ENCODE peak calls at places on chromosomes 11 and 22, in five cellular contexts. D is iPS DF 6.9, J is heart left ventricle, R is IMR-90, A is neuronal stem cell. H is an unnamed sample. For H3K4me1, the result is how much of the 10 kb centered on the place peaks cover.

GRCh38 chr11:77411238-77411637 is 62.7 kb downstream of the PAK1 start:
- DNase-seq in D (no peak), J (peak), R (peak), A (no peak), H (peak)

GRCh38 chr11:1862588-1863351 is 9.9 kb downstream of the LSP1 start:
- DNase-seq in D (no peak), J (no peak), R (no peak), A (no peak), H (peak)

GRCh38 chr11:68535098-68535497 is 74.5 kb downstream of the PPP6R3 start:
- DNase-seq in D (no peak), J (no peak), R (no peak), A (no peak), H (no peak)

GRCh38 chr22:29308148-29308790 is 1.8 kb downstream of the GAS2L1 start:
- DNase-seq in D (no peak), J (peak), R (no peak), A (no peak), H (no peak)

GRCh38 chr11:125387991-125388390 is 108.1 kb downstream of the FEZ1 start:
- DNase-seq in D (no peak), J (no peak), R (no peak), A (no peak), H (no peak)

GRCh38 chr11:132874638-132875037 is 657.7 kb downstream of the OPCML start:
- DNase-seq in D (no peak), J (no peak), R (peak), A (no peak), H (no peak)

GRCh38 chr11:82305123-82305522 is 428.5 kb downstream of the FAM181B start:
- DNase-seq in D (no peak), J (no peak), R (no peak), A (no peak), H (no peak)

GRCh38 chr11:1749787-1750351 is 526 bp downstream of the IFITM10 start:
- DNase-seq in D (no peak), J (no peak), R (peak), A (no peak), H (peak)

GRCh38 chr22:25496396-25497064 is 67.9 kb upstream of the GRK3 start:
- DNase-seq in D (no peak), J (no peak), R (peak), A (no peak), H (no peak)

GRCh38 chr22:18035740-18036139 is 11.4 kb upstream of the MICAL3 start:
- DNase-seq in D (no peak), J (peak), R (peak), A (no peak), H (peak)

GRCh38 chr11:46633291-46634217 is 16.2 kb downstream of the ATG13 start:
- DNase-seq in D (no peak), J (no peak), R (no peak), A (no peak), H (no peak)

GRCh38 chr11:70343631-70344030 is 54.7 kb upstream of the CTTN start:
- DNase-seq in D (no peak), J (no peak), R (no peak), A (no peak), H (no peak)

GRCh38 chr22:49979587-49980264 is 19.2 kb downstream of the PIM3 start:
- DNase-seq in D (no peak), J (peak), R (no peak), A (no peak), H (peak)

DNA sequence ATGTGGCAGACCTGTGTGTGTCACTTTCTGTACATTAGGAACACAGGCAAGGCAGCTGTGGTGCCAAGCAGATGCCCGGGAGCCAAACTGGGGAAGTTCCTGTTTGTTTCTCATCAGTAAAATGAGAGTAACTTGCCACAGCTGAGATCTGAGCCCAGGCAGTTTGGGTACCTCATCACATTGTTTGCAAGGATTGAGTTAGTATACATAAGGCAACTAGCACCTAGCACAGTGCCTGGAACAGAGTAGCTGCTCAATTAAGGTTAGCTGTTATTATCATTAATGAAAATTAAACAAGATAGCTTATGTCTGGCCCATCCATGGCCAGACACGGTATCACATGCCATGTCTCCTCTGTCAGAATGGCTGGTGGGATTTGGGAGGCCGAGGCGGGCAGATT is 7.8 kb downstream of the SOX10 start:
- DNase-seq in D (no peak), J (no peak), R (no peak), A (no peak), H (no peak)
- H3K4me1 ChIP-seq in D (under half), J (under half), R (under half), A (under half), H (under half)

DNA sequence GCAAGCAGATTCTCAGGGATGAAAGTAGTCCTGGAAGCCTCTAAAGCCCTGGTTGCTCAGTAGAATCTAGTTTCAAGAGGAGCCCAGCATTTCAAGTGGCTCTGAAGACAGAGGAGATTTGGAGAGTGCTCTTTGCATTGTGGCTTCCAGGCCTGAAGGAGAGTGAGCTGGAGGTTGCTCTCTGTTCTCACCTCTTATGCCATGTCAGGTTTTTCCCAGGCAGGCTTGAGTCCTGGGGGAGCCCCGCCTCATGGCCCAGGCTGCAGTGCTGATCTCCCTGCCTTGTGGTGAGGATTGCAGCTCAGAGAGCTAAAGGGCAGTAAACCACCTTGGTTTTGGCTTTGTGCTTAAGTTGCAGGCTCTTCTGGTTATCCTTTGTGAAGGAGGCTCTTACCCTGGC is 32.8 kb downstream of the RCOR2 start:
- DNase-seq in D (no peak), J (no peak), R (no peak), A (no peak), H (no peak)
- H3K4me1 ChIP-seq in D (under half), J (under half), R (under half), A (under half), H (under half)

DNA sequence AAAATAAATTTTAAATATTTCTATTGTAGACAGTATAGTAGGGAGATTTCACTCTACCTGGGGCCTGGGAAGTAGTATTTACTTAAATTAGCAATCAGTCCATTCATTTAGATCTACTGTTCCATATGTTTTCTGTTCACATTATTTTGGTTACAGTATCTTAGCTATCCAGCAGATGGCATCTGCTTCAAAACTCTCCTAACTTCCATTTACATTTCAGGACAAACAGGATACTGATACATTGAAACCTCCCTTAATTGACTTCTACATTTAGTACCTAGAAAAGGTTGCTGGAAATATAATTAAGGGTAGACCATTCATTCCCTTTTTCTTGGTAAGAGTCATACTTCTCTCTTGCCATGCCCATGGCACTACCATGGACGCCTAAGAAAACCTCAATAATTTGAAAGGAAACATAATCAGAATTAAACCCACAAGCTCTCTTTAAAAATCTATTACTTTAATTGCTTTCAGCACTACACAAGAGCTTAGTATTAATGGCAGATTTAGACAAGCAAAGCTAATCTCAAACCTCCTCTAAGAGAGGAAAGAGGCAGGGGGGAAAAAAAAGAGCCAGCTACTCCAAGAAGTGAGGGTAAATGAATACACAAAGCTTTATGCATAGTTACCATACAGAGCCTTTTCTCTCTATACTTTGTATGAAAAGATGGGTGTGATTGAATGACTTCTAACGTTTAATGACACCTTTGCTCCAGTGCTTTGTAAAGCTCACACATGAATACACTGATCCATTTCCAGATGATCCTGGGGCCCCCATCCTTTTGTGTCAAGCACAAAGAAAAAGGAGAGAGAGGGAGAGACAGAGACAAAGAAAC is 131.2 kb upstream of the MTMR2 start:
- DNase-seq in D (no peak), J (no peak), R (peak), A (peak), H (no peak)
- H3K4me1 ChIP-seq in D (under half), J (under half), R (under half), A (under half), H (under half)

GRCh38 chr11:128735935-128736610 is 42.2 kb downstream of the FLI1 start:
- DNase-seq in D (no peak), J (no peak), R (no peak), A (no peak), H (no peak)
- H3K4me1 ChIP-seq in D (under half), J (half or more), R (under half), A (under half), H (under half)

GRCh38 chr11:62532096-62532495 is 14.5 kb downstream of the AHNAK start:
- DNase-seq in D (no peak), J (no peak), R (no peak), A (no peak), H (no peak)
- H3K4me1 ChIP-seq in D (under half), J (under half), R (under half), A (under half), H (under half)

GRCh38 chr22:46076651-46077339 is 73.5 kb upstream of the PPARA start:
- DNase-seq in D (no peak), J (peak), R (peak), A (no peak), H (peak)
- H3K4me1 ChIP-seq in D (under half), J (half or more), R (half or more), A (under half), H (under half)

GRCh38 chr11:10453261-10453660 is 1.8 kb upstream of the AMPD3 start:
- DNase-seq in D (no peak), J (no peak), R (peak), A (no peak), H (no peak)
- H3K4me1 ChIP-seq in D (under half), J (under half), R (under half), A (under half), H (under half)

H was measured in right lobe of liver.